ENCODE peak calls at places on chromosomes 6 and 20, in eight cellular contexts. D is OCI-LY7, K is IMR-90, B is DND-41, C is HepG2, G is mammary epithelial cell, P is endothelial cell of umbilical vein, F is SK-N-SH. X is an unnamed sample.

GRCh38 chr6:122620902-122621301 is 10.7 kb downstream of the PKIB start:
- DNase-seq in G (peak; percentile 19), P (no peak), F (no peak), C (peak; percentile 7), B (no peak), K (peak; percentile 23), D (no peak), X (no peak)

GRCh38 chr20:63288581-63289251 is 4.3 kb upstream of the COL20A1 start:
- DNase-seq in D (no peak), K (no peak), C (no peak), G (no peak), F (no peak), B (no peak), P (no peak), X (no peak)

GRCh38 chr6:17470953-17471335 is 77.5 kb downstream of the CAP2 start:
- DNase-seq in K (peak; percentile 77), B (no peak), D (no peak), P (no peak), C (no peak), F (no peak), G (no peak), X (no peak)

GRCh38 chr6:129863664-129864063 is 2.5 kb upstream of the TMEM244 start:
- DNase-seq in F (no peak), D (no peak), P (no peak), C (no peak), K (peak; percentile 89), B (no peak), G (peak; percentile 88), X (no peak)

GRCh38 chr20:44256961-44257360 is 9.9 kb downstream of the GDAP1L1 start:
- DNase-seq in K (no peak), B (no peak), F (no peak), P (no peak), G (no peak), C (no peak), D (no peak), X (no peak)

GRCh38 chr6:16430661-16431089 is 192.3 kb downstream of the GMPR start:
- DNase-seq in B (no peak), F (no peak), P (no peak), G (no peak), C (peak; percentile 75), K (peak; percentile 62), D (no peak), X (no peak)

GRCh38 chr6:13742961-13743735 is 31.5 kb upstream of the RANBP9 start:
- DNase-seq in K (no peak), P (no peak), C (no peak), F (no peak), G (no peak), D (no peak), B (no peak), X (no peak)

GRCh38 chr6:142601427-142601826 is 299.6 kb downstream of the ADGRG6 start:
- DNase-seq in F (no peak), K (no peak), D (no peak), C (no peak), P (no peak), G (no peak), B (no peak), X (no peak)

GRCh38 chr20:38889792-38890496 is 36.3 kb upstream of the FAM83D start:
- DNase-seq in F (peak; percentile 34), K (no peak), P (no peak), C (no peak), D (no peak), G (no peak), B (no peak), X (no peak)

GRCh38 chr20:63968136-63968927 is 1.4 kb downstream of the ZNF512B start:
- DNase-seq in G (no peak), P (no peak), B (no peak), F (no peak), K (no peak), D (no peak), C (no peak), X (no peak)

GRCh38 chr20:56875052-56875663 is 246.1 kb downstream of the TFAP2C start:
- DNase-seq in B (no peak), D (no peak), P (no peak), C (no peak), G (peak; percentile 91), K (peak; percentile 42), F (no peak), X (no peak)

GRCh38 chr6:166097914-166098522 is 69.6 kb downstream of the TBXT start:
- DNase-seq in B (peak; percentile 46), F (peak; percentile 79), D (no peak), K (peak; percentile 82), G (peak; percentile 6), C (peak; percentile 29), P (peak; percentile 42), X (peak; percentile 81)

GRCh38 chr6:157023958-157024357 is 246.8 kb downstream of the ARID1B start:
- DNase-seq in B (no peak), D (no peak), F (no peak), C (no peak), P (no peak), K (peak; percentile 83), G (no peak), X (no peak)

GRCh38 chr6:31576897-31577341 is 1.6 kb downstream of the TNF start:
- DNase-seq in B (peak; percentile 74), K (no peak), G (no peak), D (no peak), F (no peak), C (no peak), P (no peak), X (no peak)

GRCh38 chr20:23162887-23163286 is 76.8 kb upstream of the CD93 start:
- DNase-seq in K (no peak), P (no peak), F (no peak), C (no peak), G (no peak), D (no peak), B (no peak), X (no peak)

GRCh38 chr20:63688234-63689045 is 8.0 kb upstream of the TNFRSF6B start:
- DNase-seq in B (no peak), D (no peak), C (no peak), F (no peak), P (no peak), G (no peak), K (no peak), X (no peak)

GRCh38 chr6:27839303-27840081 is 72.7 kb downstream of the OR2B2 start:
- DNase-seq in F (peak; percentile 32), P (peak; percentile 70), C (peak; percentile 59), D (peak; percentile 66), B (peak; percentile 56), K (peak; percentile 90), G (peak; percentile 61), X (peak; percentile 32)

GRCh38 chr6:12717356-12717755 is 789 bp downstream of the PHACTR1 start:
- DNase-seq in P (no peak), B (no peak), K (no peak), D (no peak), F (peak; percentile 40), C (peak; percentile 15), G (no peak), X (no peak)

GRCh38 chr6:35242486-35242885 is 17.0 kb upstream of the ZNF76 start:
- DNase-seq in G (no peak), K (no peak), C (no peak), D (no peak), F (no peak), P (no peak), B (no peak), X (no peak)

GRCh38 chr6:15535495-15536200 is 127.2 kb downstream of the DTNBP1 start:
- DNase-seq in D (no peak), K (peak; percentile 23), B (no peak), F (no peak), P (no peak), G (no peak), C (no peak), X (no peak)

GRCh38 chr6:157763129-157763893 is 59.7 kb upstream of the SNX9 start:
- DNase-seq in K (peak; percentile 65), B (no peak), D (no peak), G (peak; percentile 100), C (peak; percentile 88), F (no peak), P (peak; percentile 81), X (no peak)

GRCh38 chr20:33677991-33678431 is 3.8 kb upstream of the NECAB3 start:
- DNase-seq in F (no peak), C (no peak), G (no peak), D (no peak), P (no peak), K (no peak), B (no peak), X (no peak)

GRCh38 chr20:62357681-62358080 is 9.4 kb downstream of the LAMA5 start:
- DNase-seq in G (no peak), P (no peak), K (no peak), C (no peak), D (no peak), F (no peak), B (no peak), X (no peak)

DNA sequence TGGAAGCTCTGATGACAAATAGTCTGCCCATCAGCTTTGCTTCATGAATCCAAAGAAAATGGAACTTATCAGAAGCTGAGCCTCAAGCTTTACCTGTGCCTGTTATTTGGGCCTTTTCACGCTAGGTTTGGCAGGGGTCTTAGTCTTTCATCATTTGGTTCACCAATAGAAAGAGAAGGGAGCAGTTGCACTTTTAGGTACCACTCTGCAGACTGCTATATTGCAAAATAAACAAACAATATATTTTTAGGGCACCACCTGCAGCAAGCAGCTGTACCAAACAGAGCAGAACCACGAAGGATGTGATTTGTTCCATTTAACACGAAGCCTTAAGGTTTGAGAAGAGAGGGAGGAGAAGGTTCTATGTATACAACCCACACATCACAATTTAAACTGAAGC is 291.4 kb upstream of the RNF217 start:
- DNase-seq in F (no peak), P (no peak), C (no peak), B (no peak), D (peak; percentile 91), K (no peak), G (no peak), X (no peak)
- H2AFZ ChIP-seq in F (no peak overlapping the region), P (no peak overlapping the region), C (no peak overlapping the region), B (no peak overlapping the region), D (peak overlapping the region; percentile 51), K (no peak overlapping the region), G (no peak overlapping the region), X (no peak overlapping the region)

GRCh38 chr6:48606618-48607017 is 495.6 kb upstream of the PTCHD4 start:
- DNase-seq in F (no peak), K (no peak), P (no peak), D (no peak), G (no peak), B (no peak), C (no peak), X (no peak)
- H3K4me1 ChIP-seq in F (no peaks in the 10 kb centered on the region), K (no peaks in the 10 kb centered on the region), P (no peaks in the 10 kb centered on the region), D (no peaks in the 10 kb centered on the region), G (no peaks in the 10 kb centered on the region), B (no peaks in the 10 kb centered on the region), C (no peaks in the 10 kb centered on the region), X (no peaks in the 10 kb centered on the region)

GRCh38 chr6:132072831-132073230 is 121.7 kb upstream of the CCN2 start:
- DNase-seq in B (no peak), G (no peak), D (no peak), P (no peak), K (no peak), C (no peak), F (no peak), X (no peak)
- H2AFZ ChIP-seq in B (no peak overlapping the region), G (peak overlapping the region; percentile 8), D (no peak overlapping the region), P (no peak overlapping the region), K (no peak overlapping the region), C (no peak overlapping the region), F (peak overlapping the region; percentile 52), X (no peak overlapping the region)

DNA sequence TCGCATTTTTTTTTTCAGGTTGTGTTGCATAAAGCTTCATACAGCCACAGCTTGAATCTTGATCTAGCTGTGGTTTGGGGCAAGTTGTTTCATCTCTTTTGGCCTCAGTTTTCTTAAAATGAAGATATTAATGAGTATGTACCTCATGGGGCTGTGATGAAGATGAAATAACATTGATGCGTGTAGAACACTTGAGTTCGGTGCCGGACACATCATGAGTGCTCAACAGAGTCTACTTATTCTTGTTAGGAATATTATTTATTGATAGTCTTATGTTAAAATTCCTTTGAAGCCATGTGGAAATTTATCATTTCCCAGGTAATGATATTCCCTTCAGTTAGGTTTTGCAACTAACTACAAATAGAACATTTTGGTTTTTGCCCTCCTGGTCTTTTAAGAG is 3.4 kb downstream of the PAQR8 start:
- DNase-seq in G (no peak), F (no peak), B (no peak), D (no peak), P (no peak), C (no peak), K (no peak), X (no peak)
- H3K4me1 ChIP-seq in G (peaks cover 14% of the 10 kb centered on the region), F (no peaks in the 10 kb centered on the region), B (peaks cover 30% of the 10 kb centered on the region), D (peaks cover 24% of the 10 kb centered on the region), P (peaks cover 12% of the 10 kb centered on the region), C (peaks cover 85% of the 10 kb centered on the region), K (peaks cover 9% of the 10 kb centered on the region), X (peaks cover 18% of the 10 kb centered on the region)